ENCODE peak calls at places on chromosome 4, in five cellular contexts. H is GM12891, O is GM12878, N is H1, F is HepG2. T is an unnamed sample.

GRCh38 chr4:71081192-71081591 is 87.7 kb downstream of the DCK start:
- DNase-seq in O (no peak), H (no peak), F (no peak), N (no peak), T (no peak)

GRCh38 chr4:28451346-28451745 is 1590.7 kb downstream of the STIM2 start:
- DNase-seq in O (no peak), N (no peak), F (no peak), H (no peak), T (no peak)

GRCh38 chr4:40055873-40056721 is 553 bp upstream of the N4BP2 start:
- DNase-seq in N (peak; percentile 82), O (no peak), H (peak; percentile 50), F (peak; percentile 30), T (peak; percentile 47)

GRCh38 chr4:70721747-70722146 is at the start of gene RUFY3:
- DNase-seq in F (no peak), O (no peak), N (no peak), H (no peak), T (no peak)

GRCh38 chr4:66927937-66928336 is 617.4 kb downstream of the CENPC start:
- DNase-seq in N (no peak), H (no peak), O (no peak), F (no peak), T (no peak)

GRCh38 chr4:140256335-140256734 is 102.4 kb upstream of the MAML3 start:
- DNase-seq in F (peak; percentile 38), H (no peak), O (no peak), N (no peak), T (no peak)

GRCh38 chr4:26717332-26717731 is 133.4 kb downstream of the TBC1D19 start:
- DNase-seq in O (no peak), H (no peak), N (no peak), F (no peak), T (no peak)

GRCh38 chr4:6916069-6916586 is 6.5 kb downstream of the TBC1D14 start:
- DNase-seq in F (no peak), O (no peak), N (no peak), H (no peak), T (no peak)

GRCh38 chr4:76012388-76012801 is 5.1 kb upstream of the CXCL9 start:
- DNase-seq in F (no peak), O (no peak), H (no peak), N (no peak), T (no peak)

DNA sequence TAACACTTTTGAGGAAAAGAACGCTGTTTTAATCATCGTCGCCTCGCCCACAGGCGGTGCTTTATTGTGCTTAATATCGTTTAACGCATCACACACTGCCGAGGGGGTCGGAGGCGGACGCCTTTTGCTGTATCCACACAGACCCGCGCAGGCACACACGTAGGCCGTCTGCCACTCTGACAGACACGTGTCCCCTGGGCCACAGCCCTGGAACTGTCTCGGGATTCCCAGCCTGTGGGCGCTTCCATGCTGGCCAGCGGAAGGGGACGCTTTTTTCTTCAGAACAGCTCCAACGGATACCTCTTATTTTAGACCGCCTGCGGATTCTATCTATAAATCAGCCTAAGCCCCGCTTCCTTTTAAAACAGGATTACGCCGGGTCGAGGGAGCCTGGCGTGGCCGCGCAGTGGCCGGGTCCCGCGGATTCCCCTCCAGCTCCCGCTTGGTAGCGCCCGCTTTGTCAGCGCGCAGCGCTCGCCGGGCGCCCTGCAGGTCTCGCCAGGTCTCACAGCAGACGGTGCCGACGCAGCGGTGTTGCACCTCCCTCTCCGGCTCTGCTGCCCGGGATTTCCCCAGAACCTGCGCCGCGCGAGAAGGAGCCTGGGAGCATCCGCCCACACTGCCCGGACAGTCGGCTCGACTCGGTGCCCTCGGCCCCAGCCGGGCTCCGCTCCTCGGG is at the start of gene NOCT:
- DNase-seq in H (peak; percentile 88), O (peak; percentile 68), N (peak; percentile 91), F (peak; percentile 80), T (peak; percentile 86)
- TF ChIP-seq POLR2A in H (peak; percentile 95), O (peak; percentile 98), N (peak; percentile 75), F (peak; percentile 97), T (peak; percentile 99)

GRCh38 chr4:59664771-59665170 is 1535.4 kb upstream of the ADGRL3 start:
- DNase-seq in H (no peak), N (no peak), O (no peak), F (no peak), T (no peak)
- TF ChIP-seq TAF1 in H (no peak), N (no peak), O (no peak), F (no peak), T (no peak)

GRCh38 chr4:51844157-51845054 is 1.5 kb downstream of the DCUN1D4 start:
- DNase-seq in O (peak; percentile 51), F (peak; percentile 86), H (peak; percentile 58), N (peak; percentile 86), T (peak; percentile 55)
- TF ChIP-seq POLR2A in O (no peak), F (peak; percentile 76), H (no peak), N (no peak), T (peak; percentile 26)

GRCh38 chr4:87151730-87152129 is 68.7 kb downstream of the KLHL8 start:
- DNase-seq in H (no peak), N (no peak), O (no peak), F (no peak), T (no peak)
- TF ChIP-seq TAF1 in H (no peak), N (no peak), O (no peak), F (no peak), T (no peak)

DNA sequence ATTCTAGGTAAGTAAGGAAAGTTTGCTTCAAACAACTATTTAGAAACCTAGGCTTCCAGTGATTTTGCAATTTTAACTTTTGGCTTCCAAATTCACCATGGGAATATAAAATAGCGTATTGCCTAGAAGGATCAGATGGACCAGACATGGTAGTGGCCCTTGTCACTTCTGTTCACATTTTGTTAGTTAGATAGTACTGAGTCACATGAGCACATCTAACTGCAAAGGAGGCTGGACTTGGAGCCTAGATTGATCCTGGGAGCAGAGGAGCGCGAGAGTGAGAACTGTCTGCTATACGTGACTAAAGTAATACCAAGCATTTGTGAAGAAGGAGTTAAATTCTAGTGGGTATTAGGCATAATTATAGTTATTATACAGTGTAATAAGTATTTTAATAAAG is 102.4 kb downstream of the ARHGAP24 start:
- DNase-seq in H (no peak), F (no peak), O (no peak), N (no peak), T (no peak)
- TF ChIP-seq POLR2A in H (no peak), F (no peak), O (no peak), N (no peak), T (no peak)

DNA sequence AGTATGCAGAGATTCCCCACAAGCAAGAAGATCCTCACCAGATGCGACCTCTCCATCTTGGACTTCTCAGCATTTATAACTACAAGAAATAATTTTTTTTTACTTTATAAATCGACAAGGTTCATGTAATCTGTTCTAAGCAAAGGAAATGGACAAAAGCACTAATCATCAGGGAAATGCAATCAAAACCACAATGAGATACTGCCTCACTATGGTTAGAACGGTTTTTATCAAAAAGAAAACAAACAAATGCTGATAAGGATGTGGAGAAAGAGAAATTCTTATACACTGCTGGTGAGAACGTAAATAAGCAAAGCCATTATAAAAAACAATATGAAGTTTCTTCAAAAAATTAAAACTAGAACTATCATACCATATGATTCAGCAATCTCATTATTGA is 1382.7 kb downstream of the ARAP2 start:
- DNase-seq in N (no peak), H (no peak), O (no peak), F (no peak), T (no peak)
- TF ChIP-seq TAF1 in N (no peak), H (no peak), O (no peak), F (no peak), T (no peak)

GRCh38 chr4:184815046-184815877 is 10.5 kb downstream of the ACSL1 start:
- DNase-seq in N (no peak), O (peak; percentile 89), H (no peak), F (peak; percentile 74), T (peak; percentile 56)
- TF ChIP-seq POLR2A in N (no peak), O (peak; percentile 68), H (no peak), F (no peak), T (peak; percentile 38)

GRCh38 chr4:151325320-151326246 is at the start of gene SH3D19:
- DNase-seq in N (peak; percentile 75), O (no peak), F (peak; percentile 99), H (no peak), T (no peak)
- TF ChIP-seq TAF1 in N (peak; percentile 42), O (no peak), F (peak; percentile 84), H (no peak), T (no peak)